ENCODE peak calls at places on chromosomes 2 and 18, in five cellular contexts. M is endothelial cell, X is Daoy, E is esophagus muscularis mucosa, L is KG1. Z is an unnamed sample.

GRCh38 chr2:108128226-108128786 is 111.5 kb upstream of the SULT1C3 start:
- DNase-seq in M (no peak), X (no peak), E (no peak), L (no peak), Z (no peak)

GRCh38 chr18:22558945-22559385 is 141.2 kb upstream of the CTAGE1 start:
- DNase-seq in M (peak; percentile 49), X (peak; percentile 88), E (no peak), L (no peak), Z (peak; percentile 78)

GRCh38 chr2:152715854-152716428 is 1.3 kb downstream of the PRPF40A start:
- DNase-seq in M (peak; percentile 58), X (peak; percentile 37), E (no peak), L (peak; percentile 26), Z (peak; percentile 22)

GRCh38 chr2:31553362-31553761 is 27.4 kb downstream of the SRD5A2 start:
- DNase-seq in M (no peak), X (no peak), E (no peak), L (no peak), Z (no peak)

GRCh38 chr18:23619388-23619873 is 33.1 kb upstream of the NPC1 start:
- DNase-seq in M (peak; percentile 17), X (peak; percentile 6), E (no peak), L (peak; percentile 10), Z (no peak)

GRCh38 chr2:240775911-240776310 is 44.1 kb downstream of the KIF1A start:
- DNase-seq in M (no peak), X (peak; percentile 37), E (no peak), L (no peak), Z (no peak)

GRCh38 chr2:98869272-98869641 is 66.8 kb downstream of the CRACDL start:
- DNase-seq in M (no peak), X (no peak), E (peak; percentile 31), L (no peak), Z (peak; percentile 6)

GRCh38 chr2:144346229-144346628 is 173.7 kb downstream of the ZEB2 start:
- DNase-seq in M (no peak), X (no peak), E (no peak), L (no peak), Z (no peak)

GRCh38 chr2:19667085-19667484 is 234.7 kb downstream of the TTC32 start:
- DNase-seq in M (no peak), X (no peak), E (no peak), L (no peak), Z (peak; percentile 55)

GRCh38 chr2:19538411-19538963 is 180.1 kb upstream of the OSR1 start:
- DNase-seq in M (no peak), X (peak; percentile 91), E (peak; percentile 82), L (no peak), Z (peak; percentile 96)

GRCh38 chr18:60249388-60249787 is 123.2 kb downstream of the MC4R start:
- DNase-seq in M (no peak), X (no peak), E (no peak), L (no peak), Z (no peak)

GRCh38 chr2:239482801-239483712 is 82.2 kb upstream of the HDAC4 start:
- DNase-seq in M (no peak), X (no peak), E (no peak), L (no peak), Z (no peak)

GRCh38 chr2:82139979-82140611 is 1835.5 kb upstream of the LRRTM1 start:
- DNase-seq in M (no peak), X (no peak), E (no peak), L (no peak), Z (no peak)

GRCh38 chr2:169452080-169452479 is 27.2 kb upstream of the BBS5 start:
- DNase-seq in M (peak; percentile 10), X (peak; percentile 28), E (no peak), L (no peak), Z (no peak)

GRCh38 chr18:26082475-26082874 is 7.9 kb downstream of the SS18 start:
- DNase-seq in M (no peak), X (peak; percentile 1), E (no peak), L (no peak), Z (no peak)